ENCODE peak calls at places on chromosomes 12 and 14, in eight cellular contexts. Z, R, B, H, T, A, V and E are unnamed samples.

GRCh38 chr12:78865297-78865955 is 852 bp downstream of the SYT1 start:
- DNase-seq in Z (peak), R (no peak), B (peak), H (no peak), T (no peak), A (peak), V (peak), E (no peak)

GRCh38 chr14:63224196-63224595 is 20.0 kb downstream of the RHOJ start:
- DNase-seq in Z (peak), R (no peak), B (peak), H (no peak), T (no peak), A (peak), V (no peak), E (no peak)

GRCh38 chr12:131642101-131642540 is 68.8 kb upstream of the SFSWAP start:
- DNase-seq in Z (no peak), R (peak), B (no peak), H (no peak), T (peak), A (no peak), V (no peak), E (no peak)

GRCh38 chr12:113105606-113106271 is 29.8 kb downstream of the RASAL1 start:
- DNase-seq in Z (no peak), R (no peak), B (no peak), H (no peak), T (no peak), A (no peak), V (no peak), E (no peak)

GRCh38 chr12:67484788-67485480 is 163.6 kb upstream of the DYRK2 start:
- DNase-seq in Z (no peak), R (peak), B (no peak), H (no peak), T (no peak), A (no peak), V (no peak), E (no peak)

GRCh38 chr12:31204995-31205582 is 120.9 kb downstream of the SINHCAF start:
- DNase-seq in Z (peak), R (peak), B (no peak), H (peak), T (peak), A (peak), V (peak), E (no peak)

GRCh38 chr14:87152701-87153100 is 840.3 kb downstream of the GALC start:
- DNase-seq in Z (no peak), R (peak), B (peak), H (no peak), T (no peak), A (no peak), V (no peak), E (no peak)

GRCh38 chr12:88896958-88897357 is 316.7 kb upstream of the KITLG start:
- DNase-seq in Z (peak), R (no peak), B (no peak), H (peak), T (peak), A (peak), V (no peak), E (no peak)

GRCh38 chr12:114949081-114949480 is 265.1 kb upstream of the TBX3 start:
- DNase-seq in Z (no peak), R (no peak), B (peak), H (no peak), T (no peak), A (no peak), V (no peak), E (no peak)

GRCh38 chr14:75826599-75826998 is 155.2 kb downstream of the TGFB3 start:
- DNase-seq in Z (no peak), R (no peak), B (no peak), H (peak), T (no peak), A (peak), V (peak), E (no peak)

GRCh38 chr12:120639771-120640721 is at the start of gene CABP1:
- DNase-seq in Z (no peak), R (peak), B (peak), H (no peak), T (no peak), A (no peak), V (no peak), E (peak)

GRCh38 chr12:74791365-74791764 is 253.7 kb downstream of the ATXN7L3B start:
- DNase-seq in Z (no peak), R (no peak), B (no peak), H (no peak), T (no peak), A (no peak), V (no peak), E (no peak)

GRCh38 chr12:14261861-14262260 is 103.6 kb upstream of the ATF7IP start:
- DNase-seq in Z (no peak), R (no peak), B (no peak), H (no peak), T (no peak), A (no peak), V (no peak), E (no peak)

GRCh38 chr12:14260011-14260993 is 105.2 kb upstream of the ATF7IP start:
- DNase-seq in Z (peak), R (no peak), B (peak), H (peak), T (peak), A (peak), V (peak), E (no peak)

GRCh38 chr12:14259481-14260010 is 105.9 kb upstream of the ATF7IP start:
- DNase-seq in Z (no peak), R (no peak), B (no peak), H (no peak), T (no peak), A (no peak), V (no peak), E (no peak)

GRCh38 chr12:14262771-14263511 is 102.5 kb upstream of the ATF7IP start:
- DNase-seq in Z (no peak), R (no peak), B (no peak), H (no peak), T (no peak), A (no peak), V (peak), E (no peak)

GRCh38 chr12:14261096-14261495 is 104.4 kb upstream of the ATF7IP start:
- DNase-seq in Z (no peak), R (no peak), B (no peak), H (no peak), T (no peak), A (no peak), V (no peak), E (no peak)
- H2AFZ ChIP-seq in Z (peak), R (no peak), B (no peak), H (peak), T (no peak), A (no peak), V (peak), E (no peak)

DNA sequence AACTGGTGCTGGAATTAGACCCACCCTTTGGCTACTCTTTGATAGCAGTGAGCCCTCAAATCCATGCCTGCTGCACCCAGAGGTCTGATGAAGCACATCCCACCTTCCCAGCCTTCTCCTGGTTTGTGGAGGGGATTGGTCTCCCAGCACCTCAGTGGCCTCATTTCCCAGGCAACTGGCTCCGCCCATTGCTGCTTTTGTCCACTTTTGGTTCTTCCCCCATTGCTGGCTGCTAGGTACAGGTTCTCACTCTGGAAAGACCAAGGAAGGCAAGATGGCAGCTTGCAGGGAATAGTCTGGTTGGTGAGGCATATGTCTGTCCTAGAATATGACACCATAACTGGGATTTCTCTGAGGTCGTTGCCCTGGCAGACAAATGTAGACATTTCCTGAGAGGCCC is 10.2 kb upstream of the KRT5 start:
- DNase-seq in Z (no peak), R (no peak), B (no peak), H (no peak), T (no peak), A (no peak), V (no peak), E (no peak)
- TF ChIP-seq CTCF in Z (no peak), R (no peak), B (no peak), H (no peak), T (no peak), A (no peak), V (no peak), E (no peak)

GRCh38 chr12:65800928-65801327 is 23.4 kb upstream of the HMGA2 start:
- DNase-seq in Z (peak), R (no peak), B (no peak), H (peak), T (no peak), A (no peak), V (no peak), E (no peak)

GRCh38 chr12:65799331-65799730 is 25.0 kb upstream of the HMGA2 start:
- DNase-seq in Z (no peak), R (no peak), B (no peak), H (no peak), T (no peak), A (no peak), V (no peak), E (no peak)

GRCh38 chr12:65795453-65795852 is 28.8 kb upstream of the HMGA2 start:
- DNase-seq in Z (no peak), R (no peak), B (no peak), H (no peak), T (no peak), A (no peak), V (no peak), E (no peak)

GRCh38 chr12:65803253-65803652 is 21.0 kb upstream of the HMGA2 start:
- DNase-seq in Z (no peak), R (no peak), B (no peak), H (no peak), T (no peak), A (no peak), V (no peak), E (no peak)

GRCh38 chr12:65798903-65799302 is 25.4 kb upstream of the HMGA2 start:
- DNase-seq in Z (no peak), R (no peak), B (peak), H (no peak), T (no peak), A (no peak), V (no peak), E (no peak)
- H2AFZ ChIP-seq in Z (no peak), R (no peak), B (peak), H (no peak), T (no peak), A (no peak), V (no peak), E (no peak)

GRCh38 chr14:92481386-92481785 is 32.2 kb upstream of the RIN3 start:
- DNase-seq in Z (peak), R (no peak), B (no peak), H (peak), T (peak), A (peak), V (no peak), E (no peak)
- TF ChIP-seq CTCF in Z (peak), R (peak), B (no peak), H (peak), T (peak), A (peak), V (no peak), E (no peak)

GRCh38 chr12:128903231-128903630 is 50.0 kb downstream of the GLT1D1 start:
- DNase-seq in Z (no peak), R (no peak), B (peak), H (no peak), T (no peak), A (no peak), V (no peak), E (no peak)
- H2AFZ ChIP-seq in Z (no peak), R (no peak), B (no peak), H (no peak), T (no peak), A (no peak), V (no peak), E (no peak)

DNA sequence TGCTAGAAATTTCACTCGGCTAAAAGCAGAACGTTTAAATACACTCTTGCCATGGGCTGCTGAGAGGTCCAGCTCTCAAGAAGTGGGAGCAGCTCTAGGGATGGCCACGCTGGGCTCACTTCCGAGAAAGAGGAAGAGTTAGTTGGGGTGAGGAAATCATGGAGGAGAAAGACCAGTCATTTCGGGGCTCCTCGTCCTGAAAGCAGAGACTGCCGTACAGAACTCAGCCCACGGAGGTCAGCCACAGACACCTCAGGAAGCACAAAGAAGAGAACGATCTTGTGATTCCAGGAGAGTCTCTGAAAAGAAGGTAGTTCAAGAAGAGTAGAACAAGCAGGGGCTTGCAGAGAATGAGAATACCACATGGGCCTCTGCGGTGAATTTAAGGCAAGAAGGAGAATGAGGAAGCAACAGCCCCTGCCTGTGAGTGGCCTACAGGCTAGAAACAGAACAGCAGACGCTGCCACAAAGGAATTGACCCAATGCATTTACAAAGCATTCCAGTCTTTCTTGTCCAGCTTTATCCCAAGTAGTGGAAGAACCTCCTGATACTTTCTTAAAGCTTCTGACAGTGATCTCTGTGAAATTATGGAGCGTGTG is 311.9 kb downstream of the CACNA1C start:
- DNase-seq in Z (no peak), R (no peak), B (peak), H (no peak), T (no peak), A (no peak), V (peak), E (no peak)
- TF ChIP-seq CTCF in Z (no peak), R (no peak), B (peak), H (no peak), T (no peak), A (no peak), V (peak), E (no peak)

GRCh38 chr12:109716092-109716479 is 2.5 kb downstream of the FAM222A start:
- DNase-seq in Z (no peak), R (no peak), B (no peak), H (no peak), T (no peak), A (no peak), V (no peak), E (no peak)
- H2AFZ ChIP-seq in Z (no peak), R (no peak), B (no peak), H (no peak), T (no peak), A (no peak), V (no peak), E (no peak)